ENCODE peak calls at places on chromosomes 11 and 22, in eight cellular contexts. Q, M, F, L, C, J, W and S are unnamed samples.

GRCh38 chr11:118820412-118821357 is 29.7 kb upstream of the DDX6 start:
- DNase-seq in Q (no peak), F (peak), C (peak), J (no peak), W (peak), L (no peak), M (peak), S (peak)

GRCh38 chr11:66157182-66157864 is 87.3 kb downstream of the PACS1 start:
- DNase-seq in J (no peak), Q (no peak), L (peak), M (no peak), W (no peak), F (no peak), C (peak), S (no peak)

GRCh38 chr11:100550910-100551309 is 136.2 kb upstream of the ARHGAP42 start:
- DNase-seq in Q (no peak), J (no peak), C (no peak), M (no peak), W (no peak), F (no peak), L (no peak), S (no peak)

GRCh38 chr11:29293825-29294224 is 723.0 kb downstream of the KCNA4 start:
- DNase-seq in F (no peak), C (peak), J (no peak), Q (no peak), W (no peak), M (no peak), L (peak), S (peak)

GRCh38 chr11:35043933-35044332 is 95.0 kb upstream of the CD44 start:
- DNase-seq in Q (no peak), W (no peak), J (no peak), F (no peak), C (no peak), L (no peak), M (no peak), S (no peak)

GRCh38 chr11:28566643-28567042 is 458.5 kb downstream of the METTL15 start:
- DNase-seq in J (peak), C (no peak), F (peak), Q (no peak), M (peak), L (peak), W (peak), S (peak)

GRCh38 chr11:46611526-46612304 is 5.3 kb downstream of the HARBI1 start:
- DNase-seq in W (no peak), J (no peak), Q (no peak), L (peak), C (no peak), F (peak), M (no peak), S (no peak)

GRCh38 chr11:95229199-95230053 is 1.6 kb downstream of the SESN3 start:
- DNase-seq in M (peak), C (no peak), W (peak), F (no peak), Q (no peak), J (no peak), L (peak), S (no peak)

GRCh38 chr22:44538518-44539315 is 40.7 kb upstream of the RTL6 start:
- DNase-seq in L (no peak), W (no peak), M (no peak), C (no peak), F (no peak), Q (no peak), J (no peak), S (no peak)

GRCh38 chr11:117473692-117474091 is 146.0 kb downstream of the CEP164 start:
- DNase-seq in J (no peak), M (peak), C (peak), W (no peak), L (no peak), Q (no peak), F (no peak), S (no peak)

GRCh38 chr11:119403021-119403420 is 20.0 kb downstream of the THY1 start:
- DNase-seq in J (no peak), W (no peak), L (no peak), F (no peak), C (no peak), Q (no peak), M (no peak), S (peak)